ENCODE peak calls at places on chromosomes 7 and 10, in nine cellular contexts. O is C1 segment of cervical spinal cord; G is CD4-positive, alpha-beta T cell; W is NAMALWA; L is left ventricle myocardium superior; T is COR-L47; S is hepatocyte; M is HTR-8/SVneo; J is cerebellar cortex. X is an unnamed sample.

GRCh38 chr7:155861480-155861868 is 49.2 kb upstream of the SHH start:
- DNase-seq in J (no peak), W (no peak), O (no peak), L (no peak), M (no peak), T (no peak), G (no peak), S (no peak), X (peak; percentile 41)

GRCh38 chr10:98694863-98695262 is 248.1 kb upstream of the HPS1 start:
- DNase-seq in G (no peak), O (no peak), M (no peak), S (no peak), W (no peak), L (no peak), T (no peak), J (no peak), X (no peak)

GRCh38 chr10:113180401-113181154 is 230.5 kb downstream of the TCF7L2 start:
- DNase-seq in J (no peak), W (no peak), L (no peak), T (no peak), M (no peak), G (no peak), O (peak; percentile 20), S (no peak), X (no peak)

GRCh38 chr7:43701929-43702328 is 27.4 kb downstream of the COA1 start:
- DNase-seq in G (no peak), W (no peak), J (no peak), S (no peak), L (no peak), T (no peak), O (no peak), M (no peak), X (no peak)

GRCh38 chr10:98295907-98296306 is 27.9 kb upstream of the LOXL4 start:
- DNase-seq in S (no peak), G (no peak), L (no peak), W (no peak), M (no peak), T (no peak), O (no peak), J (peak; percentile 67), X (no peak)

GRCh38 chr7:78125884-78126283 is 327.3 kb downstream of the PHTF2 start:
- DNase-seq in W (no peak), L (no peak), S (no peak), G (no peak), T (no peak), J (no peak), M (no peak), O (no peak), X (no peak)

GRCh38 chr7:141402277-141402996 is 148.8 kb upstream of the AGK start:
- DNase-seq in O (no peak), M (no peak), T (no peak), S (no peak), J (no peak), G (no peak), L (peak; percentile 76), W (no peak), X (no peak)

GRCh38 chr7:33694006-33694405 is 211.3 kb upstream of the BMPER start:
- DNase-seq in T (no peak), O (no peak), G (no peak), J (no peak), L (no peak), S (no peak), M (no peak), W (no peak), X (no peak)

GRCh38 chr7:122561326-122561725 is 137.6 kb downstream of the RNF133 start:
- DNase-seq in M (no peak), J (no peak), S (no peak), W (no peak), O (no peak), T (no peak), L (no peak), G (no peak), X (no peak)

GRCh38 chr7:115087437-115087836 is 165.5 kb downstream of the MDFIC start:
- DNase-seq in W (no peak), G (no peak), M (no peak), S (peak; percentile 39), O (no peak), J (no peak), L (no peak), T (no peak), X (peak; percentile 64)

GRCh38 chr10:69728335-69728861 is 73.3 kb upstream of the COL13A1 start:
- DNase-seq in G (no peak), T (no peak), W (no peak), S (peak; percentile 36), O (no peak), J (no peak), L (no peak), M (peak; percentile 41), X (no peak)

GRCh38 chr10:132225073-132225848 is 38.5 kb downstream of the DPYSL4 start:
- DNase-seq in S (no peak), M (no peak), J (no peak), G (no peak), T (no peak), O (no peak), W (no peak), L (no peak), X (no peak)

GRCh38 chr10:131934769-131935168 is 34.0 kb downstream of the PPP2R2D start:
- DNase-seq in O (no peak), J (no peak), T (no peak), G (no peak), W (no peak), M (no peak), S (no peak), L (no peak), X (no peak)

GRCh38 chr7:82803411-82803810 is 359.3 kb downstream of the PCLO start:
- DNase-seq in J (no peak), L (no peak), O (no peak), M (no peak), G (no peak), W (no peak), T (no peak), S (no peak), X (no peak)

GRCh38 chr10:84360634-84361365 is 32.4 kb downstream of the CCSER2 start:
- DNase-seq in T (no peak), L (no peak), G (no peak), O (no peak), J (peak; percentile 31), M (no peak), W (no peak), S (no peak), X (no peak)

GRCh38 chr7:139108256-139109187 is 998 bp downstream of the ZC3HAV1 start:
- DNase-seq in S (peak; percentile 34), L (peak; percentile 37), W (peak; percentile 80), J (peak; percentile 11), M (peak; percentile 12), T (peak; percentile 48), G (no peak), O (peak; percentile 41), X (peak; percentile 69)

GRCh38 chr7:155002411-155003214 is at the start of gene PAXIP1:
- DNase-seq in S (peak; percentile 88), L (peak; percentile 78), G (peak; percentile 56), J (no peak), O (peak; percentile 90), W (peak; percentile 74), M (peak; percentile 44), T (peak; percentile 70), X (peak; percentile 62)

GRCh38 chr10:132836832-132837540 is 51.0 kb upstream of the NKX6-2 start:
- DNase-seq in W (peak; percentile 55), L (peak; percentile 50), T (no peak), G (peak; percentile 40), S (peak; percentile 76), M (peak; percentile 57), J (peak; percentile 67), O (peak; percentile 41), X (peak; percentile 44)

GRCh38 chr10:78164687-78165086 is 131.0 kb downstream of the RPS24 start:
- DNase-seq in M (no peak), G (no peak), W (no peak), T (no peak), O (no peak), S (no peak), J (peak; percentile 51), L (no peak), X (no peak)

GRCh38 chr7:131692131-131692960 is 135.9 kb upstream of the PODXL start:
- DNase-seq in G (peak; percentile 15), S (peak; percentile 86), T (peak; percentile 19), J (peak; percentile 49), W (peak; percentile 60), O (peak; percentile 56), L (peak; percentile 67), M (peak; percentile 36), X (peak; percentile 70)

GRCh38 chr7:4739528-4739992 is 35.9 kb upstream of the AP5Z1 start:
- DNase-seq in L (peak; percentile 64), M (no peak), G (peak; percentile 50), J (peak; percentile 48), T (peak; percentile 40), W (no peak), S (peak; percentile 76), O (peak; percentile 52), X (no peak)

X was measured in HT-29.